ENCODE peak calls at places on chromosomes 16 and 17, in six cellular contexts. J is K562, I is HepG2, F is heart left ventricle, V is right lobe of liver, M is IMR-90. S is an unnamed sample.

GRCh38 chr17:43366809-43367587 is 31.8 kb upstream of the ARL4D start:
- ATAC-seq in J (no peak), I (no peak), F (no peak), V (no peak), M (no peak), S (no peak)

GRCh38 chr16:14202697-14203096 is 131.6 kb downstream of the MRTFB start:
- ATAC-seq in J (no peak), I (peak; percentile 82), F (no peak), V (peak; percentile 92), M (no peak), S (no peak)

GRCh38 chr16:10668322-10669045 is 26.2 kb downstream of the TEKT5 start:
- ATAC-seq in J (peak; percentile 86), I (peak; percentile 98), F (peak; percentile 47), V (peak; percentile 70), M (peak; percentile 59), S (no peak)

GRCh38 chr16:69040144-69040909 is 65.1 kb upstream of the HAS3 start:
- ATAC-seq in J (no peak), I (peak; percentile 86), F (no peak), V (peak; percentile 84), M (peak; percentile 32), S (no peak)

GRCh38 chr16:75491876-75492275 is 3.4 kb downstream of the CHST6 start:
- ATAC-seq in J (no peak), I (peak; percentile 22), F (no peak), V (no peak), M (peak; percentile 46), S (no peak)

GRCh38 chr17:27545562-27546229 is 85.3 kb upstream of the LGALS9 start:
- ATAC-seq in J (peak; percentile 43), I (no peak), F (no peak), V (no peak), M (no peak), S (no peak)

GRCh38 chr16:80007216-80007615 is 406.7 kb upstream of the MAF start:
- ATAC-seq in J (no peak), I (no peak), F (no peak), V (no peak), M (no peak), S (no peak)

GRCh38 chr17:36074365-36074764 is 10.3 kb downstream of the CCL18 start:
- ATAC-seq in J (no peak), I (no peak), F (no peak), V (no peak), M (no peak), S (no peak)

GRCh38 chr17:82106697-82107305 is 8.8 kb upstream of the FASN start:
- ATAC-seq in J (no peak), I (no peak), F (no peak), V (no peak), M (peak; percentile 7), S (peak; percentile 4)

GRCh38 chr17:51397361-51398127 is 137.2 kb downstream of the UTP18 start:
- ATAC-seq in J (no peak), I (no peak), F (no peak), V (no peak), M (no peak), S (no peak)

GRCh38 chr17:64066709-64067108 is 46.3 kb upstream of the ICAM2 start:
- ATAC-seq in J (no peak), I (no peak), F (no peak), V (no peak), M (no peak), S (no peak)

GRCh38 chr17:75557852-75558665 is 29.5 kb upstream of the MYO15B start:
- ATAC-seq in J (no peak), I (no peak), F (no peak), V (peak; percentile 50), M (no peak), S (no peak)

GRCh38 chr17:37770631-37771518 is 26.0 kb upstream of the HNF1B start:
- ATAC-seq in J (peak; percentile 77), I (peak; percentile 81), F (no peak), V (peak; percentile 95), M (peak; percentile 92), S (no peak)

GRCh38 chr17:61904094-61904710 is 23.6 kb downstream of the INTS2 start:
- ATAC-seq in J (no peak), I (no peak), F (no peak), V (peak; percentile 22), M (no peak), S (no peak)

DNA sequence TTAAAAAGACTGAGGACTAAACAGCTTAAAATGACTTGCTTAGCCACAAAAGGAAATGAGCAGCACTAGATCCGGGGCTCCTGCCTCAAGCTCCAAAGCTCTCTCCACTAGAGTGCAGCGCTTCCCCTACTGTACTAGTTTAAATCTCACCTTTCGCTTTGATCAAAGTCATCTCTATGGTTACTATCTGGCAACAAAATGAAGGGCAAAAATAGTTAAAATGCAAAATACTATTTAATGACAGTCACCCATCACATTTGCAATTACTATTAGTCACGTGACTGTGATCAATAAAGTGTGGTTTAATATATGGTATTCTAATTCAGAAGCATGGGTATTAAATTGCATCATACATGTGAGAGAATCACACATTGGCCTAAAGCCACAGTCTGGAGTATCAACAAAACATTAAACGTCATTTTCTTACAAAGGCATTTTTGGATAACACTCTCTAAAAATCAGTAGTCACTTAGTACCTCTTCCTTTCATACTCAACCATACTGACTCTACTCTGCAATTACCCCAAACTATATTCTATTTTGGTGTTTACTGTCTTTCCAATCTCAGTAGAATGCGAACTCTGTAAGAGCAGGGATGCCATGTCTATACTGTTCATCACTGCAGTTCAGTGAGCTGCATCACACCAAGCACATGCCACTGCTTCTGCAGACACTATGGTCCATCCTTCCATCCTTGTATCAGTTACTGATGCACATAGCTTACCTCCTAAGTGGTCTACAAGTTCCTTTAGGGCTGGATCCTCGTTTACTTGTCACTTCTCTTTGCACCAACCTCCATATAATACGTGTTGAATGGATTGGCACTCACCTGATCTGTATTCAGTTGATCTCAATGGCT is 6.2 kb downstream of the PSMD12 start:
- ATAC-seq in J (peak; percentile 86), I (peak; percentile 83), F (no peak), V (peak; percentile 33), M (peak; percentile 68), S (no peak)
- H3K4me1 ChIP-seq in J (peaks cover 13% of the 10 kb centered on the region), I (peaks cover 39% of the 10 kb centered on the region), F (peaks cover 66% of the 10 kb centered on the region), V (no peaks in the 10 kb centered on the region), M (peaks cover 9% of the 10 kb centered on the region), S (peaks cover under 1% of the 10 kb centered on the region)

DNA sequence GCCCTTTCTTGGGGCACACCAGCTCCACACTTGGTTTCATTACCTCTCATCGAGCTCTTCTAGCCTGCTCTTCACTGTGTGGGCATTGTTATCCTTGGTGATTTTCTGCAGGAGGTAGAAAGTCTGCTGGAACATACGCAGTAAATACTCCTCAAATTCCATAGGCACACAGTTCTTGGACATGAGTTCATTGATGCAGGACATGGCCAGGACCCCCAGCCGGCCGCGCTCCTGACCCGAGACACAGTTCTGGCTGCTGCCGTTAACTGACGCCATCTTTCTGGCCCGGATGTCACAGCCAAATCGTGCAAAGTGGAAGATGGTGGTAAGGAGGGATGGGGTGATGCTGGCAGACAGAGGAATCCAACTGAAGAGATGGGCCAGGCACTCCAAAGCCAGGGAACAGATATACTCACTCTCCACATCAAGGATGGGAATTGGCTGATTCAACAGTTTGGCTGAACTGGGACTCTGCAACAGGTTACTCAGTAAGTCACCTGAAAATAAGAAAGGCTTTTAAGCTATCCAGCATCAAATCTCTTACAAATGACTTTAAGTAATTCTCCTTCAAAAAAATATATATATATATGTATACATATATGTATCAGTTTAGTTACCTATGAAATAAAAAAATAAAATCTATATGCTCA is 55.6 kb downstream of the XPO6 start:
- ATAC-seq in J (no peak), I (no peak), F (no peak), V (no peak), M (no peak), S (no peak)
- H3K36me3 ChIP-seq in J (peaks cover 82% of the 10 kb centered on the region), I (peaks cover 59% of the 10 kb centered on the region), F (peaks cover 3% of the 10 kb centered on the region), V (peaks cover 8% of the 10 kb centered on the region), M (peaks cover 29% of the 10 kb centered on the region), S (no peaks in the 10 kb centered on the region)

GRCh38 chr16:70428178-70428998 is 10.5 kb downstream of the ST3GAL2 start:
- ATAC-seq in J (peak; percentile 83), I (peak; percentile 90), F (peak; percentile 91), V (peak; percentile 84), M (peak; percentile 66), S (peak; percentile 91)
- TF ChIP-seq POLR2A in J (peak; percentile 85), I (peak; percentile 75), F (no peak), V (peak; percentile 24), M (peak; percentile 49), S (no peak)

GRCh38 chr16:23871924-23872323 is 36.1 kb downstream of the PRKCB start:
- ATAC-seq in J (no peak), I (no peak), F (no peak), V (no peak), M (no peak), S (no peak)
- H3K4me1 ChIP-seq in J (peaks cover 19% of the 10 kb centered on the region), I (no peaks in the 10 kb centered on the region), F (no peaks in the 10 kb centered on the region), V (no peaks in the 10 kb centered on the region), M (no peaks in the 10 kb centered on the region), S (no peaks in the 10 kb centered on the region)

DNA sequence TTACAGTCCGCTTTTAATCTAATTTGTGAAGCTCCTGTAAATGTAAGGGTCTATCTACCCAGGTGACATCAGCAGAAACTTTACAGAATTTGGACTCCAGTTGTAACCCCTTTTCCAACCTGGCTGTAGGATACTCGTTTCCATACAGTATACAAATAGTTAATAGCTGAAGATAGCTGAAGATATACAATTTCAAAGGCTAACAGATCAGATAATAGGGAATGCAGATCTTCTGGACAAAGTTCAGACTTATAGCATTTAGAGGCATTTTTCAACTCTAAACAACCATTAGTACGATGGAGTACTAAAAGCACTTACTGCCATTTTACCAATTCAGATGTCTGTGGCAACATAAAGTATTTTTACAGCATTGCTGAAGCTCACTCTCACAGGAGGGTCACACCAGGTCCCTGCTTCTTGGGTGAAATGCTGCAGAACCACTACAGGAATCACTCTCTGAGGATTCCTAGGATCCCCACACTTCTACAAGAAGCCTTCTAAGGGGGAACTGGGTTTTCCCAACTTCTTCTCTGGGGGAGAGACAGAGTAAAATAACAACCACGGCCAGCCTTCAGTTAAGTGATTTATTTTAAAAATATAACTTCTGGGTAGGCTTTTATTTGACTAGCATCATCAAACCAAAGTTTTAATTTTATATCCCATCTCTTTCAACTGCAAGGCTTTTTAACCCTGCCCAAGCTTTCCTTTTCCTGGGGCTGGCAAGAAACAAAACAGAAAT is 2.9 kb downstream of the VEZF1 start:
- ATAC-seq in J (no peak), I (no peak), F (no peak), V (no peak), M (no peak), S (no peak)
- H3K36me3 ChIP-seq in J (peaks cover 50% of the 10 kb centered on the region), I (peaks cover 33% of the 10 kb centered on the region), F (peaks cover 11% of the 10 kb centered on the region), V (no peaks in the 10 kb centered on the region), M (peaks cover 15% of the 10 kb centered on the region), S (peaks cover 4% of the 10 kb centered on the region)

GRCh38 chr17:69539781-69540319 is 125.4 kb downstream of the MAP2K6 start:
- ATAC-seq in J (no peak), I (no peak), F (no peak), V (no peak), M (peak; percentile 92), S (no peak)
- TF ChIP-seq POLR2A in J (no peak), I (no peak), F (no peak), V (no peak), M (no peak), S (no peak)